ENCODE peak calls at places on chromosomes 5 and 9, in six cellular contexts. K is left cardiac atrium; G is gastrocnemius medialis; D is psoas muscle; Y is activated CD8-positive, alpha-beta T cell treated with anti-CD3 and anti-CD28 coated beads for 36 hours; J is stimulated activated effector memory CD8-positive, alpha-beta T cell treated with anti-CD3 and anti-CD28 coated beads, Interleukin-12 subunit alpha, Interleukin-12 subunit beta, amount 100 ng/mL, for 72 hours. S is an unnamed sample.

GRCh38 chr9:83056911-83057310 is 6.0 kb downstream of the RASEF start:
- ATAC-seq in J (no peak), D (no peak), G (no peak), K (no peak), Y (no peak), S (no peak)

GRCh38 chr9:126122901-126123616 is 203.6 kb upstream of the MVB12B start:
- ATAC-seq in J (peak), Y (no peak), G (no peak), K (no peak), D (no peak), S (no peak)

GRCh38 chr5:16061163-16061562 is 118.4 kb downstream of the MARCHF11 start:
- ATAC-seq in J (no peak), D (no peak), Y (no peak), G (no peak), K (no peak), S (no peak)

GRCh38 chr5:146137967-146138403 is 32.6 kb upstream of the PLAC8L1 start:
- ATAC-seq in K (peak), G (no peak), J (no peak), Y (no peak), D (no peak), S (no peak)

GRCh38 chr5:38453921-38454320 is 102.5 kb downstream of the LIFR start:
- ATAC-seq in K (no peak), Y (no peak), J (no peak), D (no peak), G (no peak), S (no peak)

GRCh38 chr9:37408933-37409710 is 13.4 kb upstream of the GRHPR start:
- ATAC-seq in D (no peak), G (no peak), J (peak), K (no peak), Y (peak), S (peak)

GRCh38 chr9:127835930-127836586 is 18.4 kb downstream of the ENG start:
- ATAC-seq in D (no peak), K (peak), G (no peak), Y (peak), J (peak), S (peak)

GRCh38 chr9:127844821-127845359 is 9.6 kb downstream of the ENG start:
- ATAC-seq in D (peak), Y (no peak), J (no peak), K (peak), G (peak), S (peak)

GRCh38 chr5:177357459-177358332 is at the start of gene RGS14:
- ATAC-seq in J (peak), G (no peak), Y (peak), D (peak), K (peak), S (peak)

GRCh38 chr5:175582697-175583096 is 75.2 kb upstream of the HRH2 start:
- ATAC-seq in Y (no peak), J (no peak), K (no peak), D (no peak), G (no peak), S (no peak)

GRCh38 chr9:4741365-4742031 is 496 bp upstream of the AK3 start:
- ATAC-seq in J (peak), G (peak), K (peak), D (peak), Y (peak), S (peak)

GRCh38 chr5:134536876-134537275 is 11.4 kb downstream of the JADE2 start:
- ATAC-seq in G (no peak), K (no peak), Y (peak), J (peak), D (no peak), S (no peak)

GRCh38 chr9:90832251-90832650 is 30.6 kb downstream of the SYK start:
- ATAC-seq in K (no peak), J (no peak), G (no peak), D (no peak), Y (no peak), S (no peak)

GRCh38 chr9:128764361-128764760 is 7.4 kb downstream of the ZER1 start:
- ATAC-seq in D (no peak), K (no peak), G (no peak), Y (peak), J (no peak), S (no peak)

GRCh38 chr5:11733840-11734192 is 170.4 kb downstream of the CTNND2 start:
- ATAC-seq in D (no peak), Y (no peak), G (no peak), K (no peak), J (no peak), S (no peak)

GRCh38 chr5:102753889-102754498 is 1.1 kb upstream of the PAM start:
- ATAC-seq in K (no peak), J (no peak), Y (no peak), D (no peak), G (no peak), S (no peak)

GRCh38 chr5:88226881-88227450 is 41.7 kb downstream of the TMEM161B start:
- ATAC-seq in G (no peak), Y (no peak), D (no peak), K (no peak), J (no peak), S (no peak)

GRCh38 chr5:137693307-137693950 is 42.5 kb downstream of the KLHL3 start:
- ATAC-seq in G (no peak), D (no peak), Y (no peak), K (no peak), J (no peak), S (no peak)

GRCh38 chr5:73826301-73826700 is 200.3 kb downstream of the ARHGEF28 start:
- ATAC-seq in Y (no peak), K (no peak), D (no peak), J (no peak), G (no peak), S (no peak)

GRCh38 chr9:131609116-131609830 is 64.0 kb downstream of the PRRT1B start:
- ATAC-seq in G (peak), D (peak), K (peak), Y (no peak), J (no peak), S (no peak)

GRCh38 chr5:18048449-18048848 is 414.2 kb downstream of the TAF11L14 start:
- ATAC-seq in D (no peak), Y (no peak), K (no peak), J (no peak), G (no peak), S (no peak)

GRCh38 chr9:98774746-98775145 is 21.6 kb downstream of the ANKS6 start:
- ATAC-seq in K (no peak), G (no peak), J (no peak), Y (peak), D (peak), S (no peak)

GRCh38 chr9:133449760-133450159 is 10.0 kb upstream of the CACFD1 start:
- ATAC-seq in G (no peak), D (no peak), J (no peak), K (peak), Y (no peak), S (no peak)

GRCh38 chr5:39024005-39024404 is 50.2 kb downstream of the RICTOR start:
- ATAC-seq in J (no peak), K (peak), D (peak), Y (no peak), G (no peak), S (no peak)

GRCh38 chr9:114697951-114698351 is 16.0 kb upstream of the TEX48 start:
- ATAC-seq in Y (peak), J (peak), G (no peak), K (no peak), D (no peak), S (peak)

GRCh38 chr9:76652894-76653293 is 111.3 kb upstream of the PCA3 start:
- ATAC-seq in Y (no peak), D (no peak), K (no peak), J (no peak), G (no peak), S (no peak)

GRCh38 chr9:16626577-16627130 is 243.8 kb downstream of the BNC2 start:
- ATAC-seq in K (peak), Y (no peak), J (no peak), G (peak), D (peak), S (peak)

GRCh38 chr5:94793113-94793815 is 174.8 kb downstream of the SLF1 start:
- ATAC-seq in Y (peak), G (no peak), D (no peak), K (no peak), J (peak), S (peak)

GRCh38 chr5:79753863-79754645 is 64.4 kb downstream of the CMYA5 start:
- ATAC-seq in G (no peak), K (no peak), D (no peak), J (no peak), Y (no peak), S (no peak)